ENCODE peak calls at places on chromosomes 3 and 15, in six cellular contexts. H is neuronal stem cell, B is A549, A is cardiac muscle cell, L is astrocyte, S is mesendoderm. K is an unnamed sample.

GRCh38 chr3:172040078-172040975 is 949 bp downstream of the FNDC3B start:
- DNase-seq in H (peak; percentile 70), B (peak; percentile 76), A (peak; percentile 95), L (peak; percentile 70), S (peak; percentile 94), K (no peak)

GRCh38 chr15:80773122-80773551 is 6.0 kb upstream of the CEMIP start:
- DNase-seq in H (no peak), B (no peak), A (no peak), L (peak; percentile 73), S (no peak), K (no peak)

GRCh38 chr3:146148468-146148931 is 12.5 kb downstream of the PLOD2 start:
- DNase-seq in H (no peak), B (no peak), A (peak; percentile 68), L (no peak), S (no peak), K (peak; percentile 70)

GRCh38 chr15:89653578-89653977 is 1.7 kb downstream of the KIF7 start:
- DNase-seq in H (no peak), B (no peak), A (no peak), L (no peak), S (no peak), K (no peak)

GRCh38 chr3:165903885-165904284 is 66.7 kb upstream of the BCHE start:
- DNase-seq in H (no peak), B (peak; percentile 0), A (no peak), L (no peak), S (peak; percentile 51), K (no peak)

GRCh38 chr15:36877796-36878744 is 222.3 kb downstream of the MEIS2 start:
- DNase-seq in H (peak; percentile 39), B (no peak), A (no peak), L (no peak), S (peak; percentile 70), K (no peak)

GRCh38 chr3:14267976-14268375 is 89.4 kb downstream of the LSM3 start:
- DNase-seq in H (no peak), B (no peak), A (no peak), L (no peak), S (peak; percentile 36), K (no peak)

GRCh38 chr15:90165659-90166489 is 35.3 kb upstream of the SEMA4B start:
- DNase-seq in H (no peak), B (peak; percentile 100), A (peak; percentile 98), L (peak; percentile 99), S (peak; percentile 68), K (no peak)

GRCh38 chr3:71444861-71445259 is 138.7 kb downstream of the FOXP1 start:
- DNase-seq in H (no peak), B (no peak), A (no peak), L (no peak), S (no peak), K (no peak)

GRCh38 chr3:107999215-107999775 is 91.5 kb downstream of the CD47 start:
- DNase-seq in H (no peak), B (peak; percentile 26), A (no peak), L (peak; percentile 34), S (peak; percentile 81), K (no peak)

GRCh38 chr15:57217716-57218598 is 158.3 kb upstream of the CGNL1 start:
- DNase-seq in H (peak; percentile 33), B (no peak), A (peak; percentile 47), L (peak; percentile 67), S (no peak), K (no peak)

GRCh38 chr3:188780188-188781147 is 391.3 kb upstream of the TPRG1 start:
- DNase-seq in H (no peak), B (no peak), A (peak; percentile 92), L (no peak), S (no peak), K (no peak)

GRCh38 chr3:143221446-143221845 is 101.9 kb downstream of the CHST2 start:
- DNase-seq in H (no peak), B (no peak), A (no peak), L (no peak), S (no peak), K (no peak)

GRCh38 chr3:196181127-196181546 is 30.1 kb downstream of the ZDHHC19 start:
- DNase-seq in H (no peak), B (no peak), A (no peak), L (no peak), S (no peak), K (no peak)

GRCh38 chr15:55770808-55771207 is 27.9 kb upstream of the PRTG start:
- DNase-seq in H (no peak), B (no peak), A (peak; percentile 14), L (no peak), S (no peak), K (no peak)

GRCh38 chr3:44136421-44136820 is 105.3 kb upstream of the TOPAZ1 start:
- DNase-seq in H (peak; percentile 20), B (no peak), A (peak; percentile 9), L (no peak), S (peak; percentile 30), K (no peak)

GRCh38 chr3:77319711-77320110 is 279.8 kb downstream of the ROBO2 start:
- DNase-seq in H (no peak), B (peak; percentile 7), A (peak; percentile 1), L (no peak), S (peak; percentile 58), K (no peak)

GRCh38 chr15:78315686-78316085 is 16.3 kb upstream of the SKIC8 start:
- DNase-seq in H (no peak), B (peak; percentile 59), A (no peak), L (no peak), S (peak; percentile 88), K (no peak)

GRCh38 chr3:155323063-155323666 is 29.7 kb upstream of the STRIT1 start:
- DNase-seq in H (peak; percentile 51), B (peak; percentile 78), A (peak; percentile 90), L (peak; percentile 49), S (peak; percentile 88), K (peak; percentile 77)

GRCh38 chr15:85587707-85588441 is 206.9 kb downstream of the KLHL25 start:
- DNase-seq in H (no peak), B (peak; percentile 58), A (peak; percentile 63), L (peak; percentile 86), S (no peak), K (no peak)

GRCh38 chr3:123758081-123758564 is 126.0 kb downstream of the MYLK start:
- DNase-seq in H (peak; percentile 30), B (peak; percentile 31), A (no peak), L (peak; percentile 79), S (no peak), K (peak; percentile 61)

GRCh38 chr3:24199775-24200247 is 254.7 kb downstream of the NR1D2 start:
- DNase-seq in H (no peak), B (no peak), A (peak; percentile 6), L (peak; percentile 79), S (no peak), K (no peak)

GRCh38 chr3:156030735-156031134 is 89.6 kb upstream of the KCNAB1 start:
- DNase-seq in H (no peak), B (no peak), A (peak; percentile 5), L (no peak), S (no peak), K (no peak)

GRCh38 chr15:33837294-33837693 is 131.0 kb upstream of the CHRM5 start:
- DNase-seq in H (no peak), B (no peak), A (no peak), L (no peak), S (no peak), K (no peak)

GRCh38 chr3:53815651-53816050 is 30.6 kb downstream of the CHDH start:
- DNase-seq in H (no peak), B (no peak), A (no peak), L (no peak), S (no peak), K (no peak)

GRCh38 chr15:74245342-74245931 is 9.3 kb downstream of the CCDC33 start:
- DNase-seq in H (no peak), B (no peak), A (no peak), L (no peak), S (peak; percentile 86), K (no peak)

GRCh38 chr15:74243431-74243830 is 7.3 kb downstream of the CCDC33 start:
- DNase-seq in H (no peak), B (no peak), A (no peak), L (no peak), S (no peak), K (no peak)

GRCh38 chr15:74242296-74242929 is 6.3 kb downstream of the CCDC33 start:
- DNase-seq in H (no peak), B (peak; percentile 43), A (peak; percentile 38), L (peak; percentile 31), S (peak; percentile 42), K (no peak)

GRCh38 chr15:74240897-74241614 is 4.9 kb downstream of the CCDC33 start:
- DNase-seq in H (no peak), B (no peak), A (no peak), L (no peak), S (peak; percentile 57), K (no peak)

GRCh38 chr15:74244818-74245341 is 8.8 kb downstream of the CCDC33 start:
- DNase-seq in H (no peak), B (no peak), A (no peak), L (no peak), S (no peak), K (no peak)
- H3K4me3 ChIP-seq in H (no peak overlapping the region), B (no peak overlapping the region), A (no peak overlapping the region), L (no peak overlapping the region), S (no peak overlapping the region), K (no peak overlapping the region)

DNA sequence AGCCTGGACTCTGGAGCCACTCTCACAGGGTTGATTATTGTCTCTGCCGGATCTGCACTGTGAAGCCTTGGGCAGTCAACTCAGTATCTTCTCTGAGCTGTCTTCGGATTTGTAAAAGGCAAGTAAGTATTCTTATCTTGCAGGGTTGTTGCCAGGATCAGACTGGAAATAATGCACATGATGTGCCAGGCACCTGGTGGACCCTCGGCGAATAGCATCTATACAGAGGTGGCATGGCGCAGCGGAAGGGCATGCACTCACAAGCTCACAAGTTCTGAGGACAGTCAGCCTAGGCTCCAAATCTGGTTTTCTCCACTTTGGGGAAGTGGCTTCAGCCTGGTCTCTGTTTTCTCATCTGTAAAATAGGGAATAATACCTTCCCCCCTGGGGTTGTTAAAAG is 113.9 kb downstream of the SRGAP3 start:
- DNase-seq in H (no peak), B (no peak), A (no peak), L (no peak), S (no peak), K (no peak)
- H3K4me3 ChIP-seq in H (no peak overlapping the region), B (no peak overlapping the region), A (no peak overlapping the region), L (no peak overlapping the region), S (no peak overlapping the region), K (no peak overlapping the region)

DNA sequence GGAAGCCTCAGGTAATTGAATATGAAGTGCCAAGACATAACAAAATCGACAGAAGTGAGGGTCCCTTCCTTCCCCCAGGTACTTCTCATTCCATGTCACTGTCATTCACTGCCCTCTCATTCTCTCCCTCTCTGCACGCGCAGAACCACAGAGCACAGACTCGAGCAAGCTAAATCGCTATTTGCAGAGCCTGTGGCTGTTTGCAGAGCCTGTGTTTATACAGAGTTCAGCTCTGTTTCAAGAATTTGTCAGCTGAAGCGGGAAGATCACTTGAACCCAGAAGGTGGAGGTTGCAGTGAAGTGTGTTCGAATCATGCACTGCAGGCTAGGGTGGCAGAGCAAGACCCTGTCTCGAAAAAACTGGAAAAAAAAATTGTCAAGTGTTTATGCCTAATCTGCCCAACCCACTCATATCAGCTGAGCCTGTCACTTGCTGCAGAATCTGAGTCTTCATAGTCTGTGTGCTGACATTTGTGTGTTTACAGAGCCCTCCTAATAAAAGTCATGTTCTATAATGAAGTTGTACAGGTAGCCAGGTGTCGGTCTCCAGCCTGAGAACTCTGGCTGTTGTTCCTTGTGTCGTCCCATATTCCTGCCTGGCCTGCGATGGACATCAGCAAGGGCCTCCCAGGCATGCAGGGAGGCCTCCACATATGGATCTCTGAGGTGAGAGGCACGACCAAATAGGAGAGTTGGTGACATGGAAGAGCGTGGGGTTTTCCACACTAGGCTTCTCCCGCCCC is 2.7 kb downstream of the VILL start:
- DNase-seq in H (no peak), B (no peak), A (no peak), L (no peak), S (no peak), K (no peak)
- H3K4me3 ChIP-seq in H (no peak overlapping the region), B (no peak overlapping the region), A (no peak overlapping the region), L (peak overlapping the region; percentile 67), S (no peak overlapping the region), K (peak overlapping the region; percentile 85)

GRCh38 chr15:45134682-45135604 is 5.1 kb downstream of the DUOX1 start:
- DNase-seq in H (no peak), B (no peak), A (no peak), L (no peak), S (peak; percentile 45), K (no peak)
- H3K4me3 ChIP-seq in H (peak overlapping the region; percentile 67), B (no peak overlapping the region), A (no peak overlapping the region), L (no peak overlapping the region), S (no peak overlapping the region), K (no peak overlapping the region)

K was measured in SK-N-MC.